ENCODE peak calls at places on chromosome 3, in six cellular contexts. One of them, this sample, is unnamed.

GRCh38 chr3:146750196-146750595 is 145.1 kb upstream of the PLSCR5 start:
- DNase-seq in GM13976: no peak
- DNase-seq in CD4-positive, alpha-beta T cell: no peak
- DNase-seq in hepatocyte: no peak
- DNase-seq in progenitor cell of endocrine pancreas: no peak
- DNase-seq in spleen: no peak
- DNase-seq in this sample: no peak

GRCh38 chr3:38114875-38115644 is 21.9 kb downstream of the ACAA1 start:
- DNase-seq in GM13976: no peak
- DNase-seq in progenitor cell of endocrine pancreas: no peak
- DNase-seq in spleen: peak; percentile 66
- DNase-seq in CD4-positive, alpha-beta T cell: no peak
- DNase-seq in hepatocyte: no peak
- DNase-seq in this sample: no peak

GRCh38 chr3:187286467-187287059 is 5.0 kb downstream of the MASP1 start:
- DNase-seq in spleen: no peak
- DNase-seq in CD4-positive, alpha-beta T cell: no peak
- DNase-seq in GM13976: no peak
- DNase-seq in hepatocyte: peak; percentile 65
- DNase-seq in progenitor cell of endocrine pancreas: no peak
- DNase-seq in this sample: no peak

GRCh38 chr3:81352867-81353266 is 408.6 kb downstream of the GBE1 start:
- DNase-seq in hepatocyte: peak; percentile 52
- DNase-seq in progenitor cell of endocrine pancreas: no peak
- DNase-seq in spleen: no peak
- DNase-seq in GM13976: no peak
- DNase-seq in CD4-positive, alpha-beta T cell: no peak
- DNase-seq in this sample: no peak

GRCh38 chr3:35965908-35966307 is 326.6 kb downstream of the ARPP21 start:
- DNase-seq in progenitor cell of endocrine pancreas: no peak
- DNase-seq in hepatocyte: peak; percentile 49
- DNase-seq in GM13976: no peak
- DNase-seq in CD4-positive, alpha-beta T cell: no peak
- DNase-seq in spleen: no peak
- DNase-seq in this sample: no peak

GRCh38 chr3:43176666-43177065 is 70.8 kb upstream of the POMGNT2 start:
- DNase-seq in GM13976: no peak
- DNase-seq in CD4-positive, alpha-beta T cell: no peak
- DNase-seq in spleen: no peak
- DNase-seq in hepatocyte: no peak
- DNase-seq in progenitor cell of endocrine pancreas: no peak
- DNase-seq in this sample: no peak

GRCh38 chr3:23611737-23612295 is 193.9 kb upstream of the UBE2E1 start:
- DNase-seq in CD4-positive, alpha-beta T cell: no peak
- DNase-seq in hepatocyte: peak; percentile 40
- DNase-seq in progenitor cell of endocrine pancreas: no peak
- DNase-seq in GM13976: no peak
- DNase-seq in spleen: no peak
- DNase-seq in this sample: no peak

GRCh38 chr3:159448902-159449301 is 539.7 kb upstream of the IL12A start:
- DNase-seq in hepatocyte: no peak
- DNase-seq in progenitor cell of endocrine pancreas: no peak
- DNase-seq in spleen: no peak
- DNase-seq in CD4-positive, alpha-beta T cell: no peak
- DNase-seq in GM13976: no peak
- DNase-seq in this sample: no peak

GRCh38 chr3:34973586-34973985 is 665.7 kb upstream of the ARPP21 start:
- DNase-seq in GM13976: no peak
- DNase-seq in spleen: no peak
- DNase-seq in hepatocyte: no peak
- DNase-seq in CD4-positive, alpha-beta T cell: no peak
- DNase-seq in progenitor cell of endocrine pancreas: no peak
- DNase-seq in this sample: no peak

GRCh38 chr3:197366301-197367044 is 68.1 kb upstream of the DLG1 start:
- DNase-seq in GM13976: no peak
- DNase-seq in hepatocyte: no peak
- DNase-seq in progenitor cell of endocrine pancreas: no peak
- DNase-seq in CD4-positive, alpha-beta T cell: no peak
- DNase-seq in spleen: peak; percentile 45
- DNase-seq in this sample: no peak

GRCh38 chr3:117234321-117234720 is 524.7 kb downstream of the TUSC7 start:
- DNase-seq in GM13976: no peak
- DNase-seq in progenitor cell of endocrine pancreas: no peak
- DNase-seq in CD4-positive, alpha-beta T cell: no peak
- DNase-seq in spleen: no peak
- DNase-seq in hepatocyte: no peak
- DNase-seq in this sample: no peak

GRCh38 chr3:51396401-51396800 is 5.3 kb downstream of the RBM15B start:
- DNase-seq in progenitor cell of endocrine pancreas: no peak
- DNase-seq in GM13976: no peak
- DNase-seq in spleen: no peak
- DNase-seq in CD4-positive, alpha-beta T cell: no peak
- DNase-seq in hepatocyte: no peak
- DNase-seq in this sample: no peak

GRCh38 chr3:160697628-160698382 is 20.8 kb downstream of the ARL14 start:
- DNase-seq in CD4-positive, alpha-beta T cell: no peak
- DNase-seq in progenitor cell of endocrine pancreas: no peak
- DNase-seq in GM13976: peak; percentile 28
- DNase-seq in spleen: no peak
- DNase-seq in hepatocyte: no peak
- DNase-seq in this sample: no peak

GRCh38 chr3:184039414-184039813 is 7.9 kb downstream of the HTR3D start:
- DNase-seq in spleen: no peak
- DNase-seq in hepatocyte: no peak
- DNase-seq in GM13976: no peak
- DNase-seq in CD4-positive, alpha-beta T cell: no peak
- DNase-seq in progenitor cell of endocrine pancreas: no peak
- DNase-seq in this sample: no peak

GRCh38 chr3:138717348-138717747 is 108.8 kb downstream of the FAIM start:
- DNase-seq in hepatocyte: no peak
- DNase-seq in GM13976: no peak
- DNase-seq in CD4-positive, alpha-beta T cell: no peak
- DNase-seq in spleen: no peak
- DNase-seq in progenitor cell of endocrine pancreas: no peak
- DNase-seq in this sample: no peak

GRCh38 chr3:192409203-192409837 is 318.0 kb downstream of the FGF12 start:
- DNase-seq in CD4-positive, alpha-beta T cell: no peak
- DNase-seq in hepatocyte: peak; percentile 47
- DNase-seq in spleen: peak; percentile 86
- DNase-seq in GM13976: peak; percentile 66
- DNase-seq in progenitor cell of endocrine pancreas: peak; percentile 51
- DNase-seq in this sample: peak; percentile 55

GRCh38 chr3:104547040-104547439 is 819.7 kb upstream of the ALCAM start:
- DNase-seq in spleen: no peak
- DNase-seq in hepatocyte: no peak
- DNase-seq in progenitor cell of endocrine pancreas: no peak
- DNase-seq in GM13976: no peak
- DNase-seq in CD4-positive, alpha-beta T cell: no peak
- DNase-seq in this sample: no peak

GRCh38 chr3:178833696-178834095 is 237.9 kb downstream of the ZMAT3 start:
- DNase-seq in spleen: no peak
- DNase-seq in CD4-positive, alpha-beta T cell: no peak
- DNase-seq in progenitor cell of endocrine pancreas: no peak
- DNase-seq in hepatocyte: peak; percentile 11
- DNase-seq in GM13976: no peak
- DNase-seq in this sample: no peak

GRCh38 chr3:171249171-171249692 is 211.0 kb downstream of the TNIK start:
- DNase-seq in hepatocyte: no peak
- DNase-seq in progenitor cell of endocrine pancreas: no peak
- DNase-seq in spleen: no peak
- DNase-seq in GM13976: no peak
- DNase-seq in CD4-positive, alpha-beta T cell: no peak
- DNase-seq in this sample: no peak

GRCh38 chr3:82643948-82644347 is 882.5 kb upstream of the GBE1 start:
- DNase-seq in GM13976: no peak
- DNase-seq in CD4-positive, alpha-beta T cell: no peak
- DNase-seq in progenitor cell of endocrine pancreas: no peak
- DNase-seq in spleen: no peak
- DNase-seq in hepatocyte: no peak
- DNase-seq in this sample: no peak
- TF ChIP-seq CTCF in GM13976: no peak
- TF ChIP-seq CTCF in CD4-positive, alpha-beta T cell: no peak
- TF ChIP-seq CTCF in progenitor cell of endocrine pancreas: peak; percentile 53
- TF ChIP-seq CTCF in spleen: no peak
- TF ChIP-seq CTCF in hepatocyte: peak; percentile 17
- TF ChIP-seq CTCF in this sample: peak; percentile 29

DNA sequence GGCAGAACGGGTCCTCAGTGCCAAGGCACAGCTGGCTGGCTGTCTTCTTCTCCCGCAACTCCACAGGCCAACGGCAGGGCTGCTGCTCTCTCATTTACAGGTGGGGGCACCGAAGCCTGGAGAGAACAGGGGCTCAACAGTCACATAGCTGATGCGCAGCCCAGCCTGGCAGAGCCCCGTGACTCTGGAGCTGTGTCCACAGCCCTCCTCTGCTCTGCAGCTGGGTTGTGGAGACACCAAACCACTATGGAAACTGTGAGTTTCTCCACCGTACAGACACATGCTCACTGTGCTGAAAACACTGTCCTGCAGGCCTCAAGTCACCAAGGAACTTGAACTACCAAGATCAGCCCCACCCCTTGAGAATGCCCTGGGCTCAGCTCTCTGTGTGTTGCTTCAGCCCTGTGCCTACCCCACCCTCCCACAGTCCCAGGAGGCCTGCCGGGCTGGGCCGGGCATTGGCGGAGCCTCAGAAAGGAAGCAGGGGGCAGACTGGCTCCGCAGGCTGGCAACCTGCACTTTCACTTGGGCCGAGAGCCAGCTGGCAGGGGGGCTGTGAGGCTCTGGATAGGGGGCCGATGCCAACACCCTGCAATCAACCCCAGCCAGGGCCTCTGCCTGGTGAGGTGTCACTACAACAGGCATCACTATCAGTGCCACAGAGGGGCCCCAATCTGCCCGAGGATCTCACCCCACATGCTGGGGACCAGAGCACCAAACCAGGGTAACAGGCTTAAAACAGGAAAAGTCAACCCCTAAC is 113.7 kb upstream of the RPL32 start:
- DNase-seq in spleen: peak; percentile 94
- DNase-seq in progenitor cell of endocrine pancreas: no peak
- DNase-seq in GM13976: peak; percentile 37
- DNase-seq in hepatocyte: peak; percentile 49
- DNase-seq in CD4-positive, alpha-beta T cell: no peak
- DNase-seq in this sample: no peak
- TF ChIP-seq CTCF in spleen: no peak
- TF ChIP-seq CTCF in progenitor cell of endocrine pancreas: no peak
- TF ChIP-seq CTCF in GM13976: no peak
- TF ChIP-seq CTCF in hepatocyte: no peak
- TF ChIP-seq CTCF in CD4-positive, alpha-beta T cell: no peak
- TF ChIP-seq CTCF in this sample: no peak

DNA sequence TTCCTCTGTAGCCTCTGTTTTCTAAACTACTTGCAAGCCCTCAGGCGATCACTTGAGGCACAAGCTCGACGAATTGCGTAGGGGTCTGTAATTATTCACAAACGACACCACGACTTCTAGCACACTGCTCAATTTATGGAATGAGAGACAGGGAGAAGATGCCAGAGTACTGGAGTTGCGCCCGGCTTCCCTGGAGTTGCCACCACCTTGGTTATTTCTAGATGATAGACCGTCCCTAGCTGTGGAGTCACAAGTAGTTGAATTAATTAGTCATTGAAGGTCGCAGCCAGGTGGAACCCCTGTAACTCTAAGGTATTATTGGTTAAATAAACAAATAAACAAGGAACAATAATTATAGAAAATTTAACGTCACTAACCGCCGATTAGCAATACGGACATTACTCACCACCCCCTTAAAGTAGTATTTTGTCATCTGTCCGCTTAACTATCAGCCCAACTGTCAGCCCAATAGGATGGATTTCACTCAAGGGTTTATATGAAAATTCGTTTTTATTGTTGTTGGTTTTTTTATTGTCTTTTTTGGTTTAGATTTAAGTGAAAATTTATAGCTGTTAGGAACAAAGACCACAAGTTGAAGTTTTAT is 875 bp upstream of the AZI2 start:
- DNase-seq in CD4-positive, alpha-beta T cell: no peak
- DNase-seq in progenitor cell of endocrine pancreas: no peak
- DNase-seq in GM13976: no peak
- DNase-seq in hepatocyte: no peak
- DNase-seq in spleen: no peak
- DNase-seq in this sample: no peak
- TF ChIP-seq CTCF in CD4-positive, alpha-beta T cell: no peak
- TF ChIP-seq CTCF in progenitor cell of endocrine pancreas: no peak
- TF ChIP-seq CTCF in GM13976: no peak
- TF ChIP-seq CTCF in hepatocyte: no peak
- TF ChIP-seq CTCF in spleen: no peak
- TF ChIP-seq CTCF in this sample: no peak

GRCh38 chr3:72359743-72360142 is 488.5 kb downstream of the SHQ1 start:
- DNase-seq in hepatocyte: no peak
- DNase-seq in CD4-positive, alpha-beta T cell: no peak
- DNase-seq in GM13976: no peak
- DNase-seq in progenitor cell of endocrine pancreas: no peak
- DNase-seq in spleen: no peak
- DNase-seq in this sample: no peak
- TF ChIP-seq CTCF in hepatocyte: no peak
- TF ChIP-seq CTCF in CD4-positive, alpha-beta T cell: no peak
- TF ChIP-seq CTCF in GM13976: no peak
- TF ChIP-seq CTCF in progenitor cell of endocrine pancreas: no peak
- TF ChIP-seq CTCF in spleen: no peak
- TF ChIP-seq CTCF in this sample: no peak

GRCh38 chr3:66993082-66993481 is 5.0 kb upstream of the KBTBD8 start:
- DNase-seq in progenitor cell of endocrine pancreas: no peak
- DNase-seq in hepatocyte: no peak
- DNase-seq in CD4-positive, alpha-beta T cell: no peak
- DNase-seq in GM13976: no peak
- DNase-seq in spleen: no peak
- DNase-seq in this sample: no peak
- TF ChIP-seq CTCF in progenitor cell of endocrine pancreas: no peak
- TF ChIP-seq CTCF in hepatocyte: no peak
- TF ChIP-seq CTCF in CD4-positive, alpha-beta T cell: no peak
- TF ChIP-seq CTCF in GM13976: no peak
- TF ChIP-seq CTCF in spleen: no peak
- TF ChIP-seq CTCF in this sample: no peak

This sample was measured in neural crest cell.